ENCODE peak calls at places on chromosomes 4 and X, in nine cellular contexts. S is activated CD4-positive, alpha-beta T cell treated with anti-CD3 and anti-CD28 coated beads for 4 hours; A is activated T-helper 1 cell treated with anti-CD3 and anti-CD28 coated beads, Interleukin-2, amount 50 U/mL, for 16 hours; H is occipital lobe; Z is right atrium auricular region; N is DMS153; E is T-helper 1 cell; G is MV-4-11; W is skeletal muscle cell. C is an unnamed sample.

GRCh38 chr4:7756071-7756470 is 183.6 kb downstream of the AFAP1 start:
- DNase-seq in H (no peak), G (no peak), Z (no peak), E (no peak), A (no peak), W (no peak), S (no peak), N (no peak), C (no peak)

GRCh38 chr4:179059396-179059795 is 1617.2 kb upstream of the AGA start:
- DNase-seq in W (no peak), S (no peak), E (no peak), H (no peak), G (no peak), A (no peak), N (no peak), Z (no peak), C (no peak)

GRCh38 chr4:2786152-2786671 is 6.7 kb upstream of the SH3BP2 start:
- DNase-seq in G (no peak), A (peak; percentile 52), S (peak; percentile 89), H (no peak), W (no peak), Z (no peak), N (no peak), E (no peak), C (no peak)

GRCh38 chr4:184987493-184988031 is 30.7 kb upstream of the HELT start:
- DNase-seq in Z (no peak), H (no peak), W (no peak), E (no peak), A (no peak), S (no peak), G (no peak), N (no peak), C (no peak)

GRCh38 chr4:112075129-112075753 is 70.0 kb upstream of the FAM241A start:
- DNase-seq in G (peak; percentile 33), S (no peak), E (no peak), Z (no peak), H (no peak), N (no peak), A (no peak), W (peak; percentile 54), C (peak; percentile 77)

GRCh38 chr4:82043081-82043808 is 330.5 kb downstream of the HNRNPD start:
- DNase-seq in E (no peak), Z (no peak), W (no peak), N (no peak), H (no peak), G (no peak), S (no peak), A (no peak), C (no peak)

GRCh38 chr4:122450847-122451246 is 5.7 kb downstream of the IL2 start:
- DNase-seq in A (no peak), H (no peak), N (no peak), W (no peak), G (no peak), E (no peak), S (peak; percentile 36), Z (no peak), C (peak; percentile 2)

GRCh38 chrX:47174846-47175587 is 18.6 kb upstream of the UBA1 start:
- DNase-seq in W (no peak), S (no peak), G (no peak), A (no peak), H (no peak), N (no peak), E (no peak), Z (no peak), C (no peak)

GRCh38 chr4:153170407-153170806 is 33.8 kb upstream of the TRIM2 start:
- DNase-seq in G (no peak), H (no peak), A (no peak), W (no peak), Z (no peak), S (no peak), E (no peak), N (no peak), C (no peak)

GRCh38 chrX:1167918-1168481 is 44.4 kb downstream of the CRLF2 start:
- DNase-seq in A (no peak), N (no peak), E (no peak), W (no peak), H (no peak), Z (no peak), S (no peak), G (no peak), C (no peak)

GRCh38 chr4:155025762-155026457 is 182.5 kb upstream of the NPY2R start:
- DNase-seq in A (no peak), S (no peak), W (no peak), Z (no peak), E (no peak), G (no peak), N (no peak), H (no peak), C (peak; percentile 51)

GRCh38 chr4:110614173-110614948 is 8.5 kb downstream of the PITX2 start:
- DNase-seq in W (no peak), A (no peak), E (no peak), S (no peak), H (no peak), N (no peak), Z (no peak), G (no peak), C (no peak)

GRCh38 chr4:108337923-108338322 is 169.2 kb upstream of the LEF1 start:
- DNase-seq in W (no peak), E (no peak), Z (no peak), G (no peak), A (no peak), S (no peak), N (peak; percentile 12), H (no peak), C (no peak)

GRCh38 chr4:183337833-183338232 is 15.6 kb upstream of the CLDN24 start:
- DNase-seq in A (no peak), W (no peak), H (no peak), N (no peak), E (no peak), Z (no peak), G (no peak), S (no peak), C (no peak)

GRCh38 chr4:21801661-21802355 is 146.8 kb downstream of the KCNIP4 start:
- DNase-seq in A (no peak), W (no peak), G (no peak), N (no peak), H (no peak), Z (no peak), E (no peak), S (no peak), C (peak; percentile 2)

GRCh38 chrX:64206556-64207162 is 1.2 kb upstream of the AMER1 start:
- DNase-seq in G (no peak), E (no peak), H (peak; percentile 13), W (no peak), N (no peak), A (no peak), S (no peak), Z (no peak), C (no peak)

GRCh38 chr4:6538586-6538985 is 36.4 kb upstream of the MAN2B2 start:
- DNase-seq in A (no peak), E (no peak), Z (no peak), G (no peak), S (no peak), W (no peak), H (peak; percentile 56), N (peak; percentile 37), C (no peak)

GRCh38 chr4:171281359-171281758 is 531.8 kb upstream of the GALNTL6 start:
- DNase-seq in N (no peak), A (no peak), G (no peak), E (no peak), Z (no peak), H (no peak), W (no peak), S (no peak), C (no peak)

GRCh38 chr4:33421887-33422286 is 2701.7 kb downstream of the PCDH7 start:
- DNase-seq in G (no peak), W (no peak), N (no peak), A (no peak), S (no peak), Z (no peak), H (no peak), E (no peak), C (no peak)

GRCh38 chr4:41880840-41881831 is 54.1 kb upstream of the TMEM33 start:
- DNase-seq in A (no peak), E (no peak), Z (no peak), H (no peak), G (no peak), S (no peak), W (no peak), N (no peak), C (no peak)

GRCh38 chr4:66929748-66930147 is 615.6 kb downstream of the CENPC start:
- DNase-seq in W (no peak), A (no peak), G (no peak), H (no peak), E (no peak), S (no peak), Z (no peak), N (no peak), C (no peak)

GRCh38 chrX:142089193-142089592 is 115.9 kb downstream of the MAGEC2 start:
- DNase-seq in H (no peak), W (no peak), S (no peak), N (no peak), Z (no peak), A (no peak), E (no peak), G (no peak), C (no peak)

GRCh38 chr4:174084542-174084941 is 198.9 kb downstream of the FBXO8 start:
- DNase-seq in N (no peak), H (no peak), Z (no peak), G (no peak), E (no peak), W (peak; percentile 23), S (no peak), A (no peak), C (peak; percentile 65)

GRCh38 chr4:131644619-131645018 is 1504.5 kb upstream of the PCDH10 start:
- DNase-seq in W (peak; percentile 10), H (no peak), A (no peak), N (no peak), S (no peak), G (no peak), E (no peak), Z (no peak), C (no peak)

GRCh38 chr4:148436512-148436911 is 5.7 kb downstream of the NR3C2 start:
- DNase-seq in E (no peak), A (no peak), N (no peak), G (no peak), H (no peak), W (no peak), S (no peak), Z (no peak), C (no peak)

GRCh38 chrX:14936561-14936960 is 63.3 kb downstream of the MOSPD2 start:
- DNase-seq in G (peak; percentile 59), H (no peak), N (no peak), S (no peak), A (no peak), Z (no peak), E (no peak), W (no peak), C (peak; percentile 10)

GRCh38 chrX:51456814-51457213 is 39.6 kb downstream of the NUDT11 start:
- DNase-seq in A (no peak), H (no peak), W (no peak), Z (no peak), G (no peak), S (no peak), N (no peak), E (no peak), C (no peak)

GRCh38 chrX:43679778-43680177 is 23.7 kb downstream of the MAOA start:
- DNase-seq in N (no peak), W (no peak), H (no peak), A (no peak), G (no peak), Z (no peak), E (no peak), S (no peak), C (peak; percentile 42)

GRCh38 chrX:39152106-39152649 is 350.9 kb downstream of the MID1IP1 start:
- DNase-seq in E (no peak), S (peak; percentile 2), N (peak; percentile 34), H (peak; percentile 0), Z (no peak), W (no peak), G (no peak), A (peak; percentile 16), C (peak; percentile 2)

GRCh38 chr4:185115827-185116232 is 27.2 kb upstream of the SLC25A4 start:
- DNase-seq in N (no peak), A (no peak), W (peak; percentile 58), S (no peak), G (no peak), Z (peak; percentile 84), H (no peak), E (no peak), C (no peak)

GRCh38 chrX:30659421-30659820 is 6.2 kb downstream of the GK start:
- DNase-seq in A (no peak), S (no peak), N (no peak), H (no peak), G (peak; percentile 77), W (peak; percentile 76), Z (no peak), E (no peak), C (no peak)